ENCODE peak calls at places on chromosomes 5 and 9, in four cellular contexts. P, K, H and Y are unnamed samples.

GRCh38 chr9:33868430-33869000 is 51.6 kb downstream of the UBE2R2 start:
- DNase-seq in P (no peak), K (no peak), H (no peak), Y (no peak)

GRCh38 chr5:146560205-146560812 is 44.3 kb upstream of the GPR151 start:
- DNase-seq in H (no peak), P (no peak), K (peak), Y (no peak)

GRCh38 chr9:37582548-37583157 is 6.5 kb upstream of the FBXO10 start:
- DNase-seq in K (no peak), H (peak), P (peak), Y (peak)

GRCh38 chr5:61304611-61305369 is 27.3 kb upstream of the ZSWIM6 start:
- DNase-seq in P (peak), K (no peak), H (no peak), Y (no peak)

GRCh38 chr9:4547016-4547415 is 56.7 kb downstream of the SLC1A1 start:
- DNase-seq in K (peak), P (no peak), H (no peak), Y (no peak)

GRCh38 chr9:136590788-136591187 is 44.9 kb upstream of the NOTCH1 start:
- DNase-seq in P (no peak), H (no peak), K (no peak), Y (no peak)

GRCh38 chr5:91072891-91073290 is 310.2 kb downstream of the ARRDC3 start:
- DNase-seq in H (no peak), K (no peak), P (peak), Y (no peak)

GRCh38 chr5:154010660-154011059 is 28.1 kb downstream of the FAM114A2 start:
- DNase-seq in P (no peak), K (no peak), H (no peak), Y (no peak)

GRCh38 chr5:64840958-64841357 is 72.2 kb downstream of the CWC27 start:
- DNase-seq in K (no peak), P (no peak), H (no peak), Y (peak)

GRCh38 chr5:115854139-115854538 is 12.4 kb downstream of the AP3S1 start:
- DNase-seq in H (no peak), P (no peak), K (no peak), Y (no peak)

GRCh38 chr5:38758774-38759423 is 86.9 kb upstream of the OSMR start:
- DNase-seq in H (no peak), K (no peak), P (no peak), Y (no peak)

GRCh38 chr5:1894243-1894642 is 11.5 kb upstream of the IRX4 start:
- DNase-seq in K (no peak), P (no peak), H (no peak), Y (no peak)

GRCh38 chr5:174490717-174491116 is 233.7 kb upstream of the MSX2 start:
- DNase-seq in P (no peak), K (no peak), H (no peak), Y (no peak)

GRCh38 chr9:32378496-32378895 is 5.9 kb upstream of the ACO1 start:
- DNase-seq in K (no peak), H (peak), P (no peak), Y (peak)

GRCh38 chr5:173123416-173123815 is 20.9 kb upstream of the BNIP1 start:
- DNase-seq in H (no peak), K (no peak), P (no peak), Y (no peak)

GRCh38 chr5:113487779-113488644 is at the start of gene MCC:
- DNase-seq in H (peak), K (peak), P (peak), Y (peak)

GRCh38 chr9:132125944-132126720 is 35.7 kb upstream of the NTNG2 start:
- DNase-seq in P (no peak), H (no peak), K (no peak), Y (no peak)

GRCh38 chr5:93789173-93790070 is 48.0 kb upstream of the POU5F2 start:
- DNase-seq in K (peak), H (no peak), P (peak), Y (no peak)

GRCh38 chr5:75054110-75054930 is 2.0 kb upstream of the GCNT4 start:
- DNase-seq in H (no peak), K (no peak), P (no peak), Y (peak)

GRCh38 chr5:3190930-3191329 is 404.7 kb upstream of the IRX1 start:
- DNase-seq in H (no peak), K (no peak), P (no peak), Y (no peak)

GRCh38 chr9:89738137-89738932 is 133.5 kb downstream of the GADD45G start:
- DNase-seq in H (no peak), P (no peak), K (no peak), Y (peak)

GRCh38 chr9:3035594-3036389 is 191.9 kb upstream of the PUM3 start:
- DNase-seq in P (no peak), K (no peak), H (no peak), Y (peak)

GRCh38 chr9:2158111-2158610 is 143.0 kb downstream of the SMARCA2 start:
- DNase-seq in K (no peak), P (no peak), H (no peak), Y (no peak)

GRCh38 chr9:32339424-32339823 is 45.0 kb upstream of the ACO1 start:
- DNase-seq in P (no peak), H (no peak), K (no peak), Y (no peak)

GRCh38 chr5:179162351-179163235 is 102.4 kb downstream of the ZNF354C start:
- DNase-seq in P (no peak), K (no peak), H (no peak), Y (no peak)